ENCODE peak calls at places on chromosomes 2 and 18, in four cellular contexts. One of them, this sample, is unnamed.

GRCh38 chr2:178345951-178346350 is 105.0 kb downstream of the PRKRA start:
- DNase-seq in H1: no peak
- DNase-seq in IMR-90: peak
- DNase-seq in H9: no peak
- DNase-seq in this sample: no peak

GRCh38 chr2:178008636-178009289 is 63.8 kb downstream of the PDE11A start:
- DNase-seq in H1: no peak
- DNase-seq in IMR-90: peak
- DNase-seq in H9: no peak
- DNase-seq in this sample: no peak

GRCh38 chr2:30404354-30405265 is 42.4 kb upstream of the LCLAT1 start:
- DNase-seq in H1: peak
- DNase-seq in IMR-90: peak
- DNase-seq in H9: peak
- DNase-seq in this sample: peak

GRCh38 chr2:33291278-33292013 is 185.0 kb upstream of the RASGRP3 start:
- DNase-seq in H1: no peak
- DNase-seq in IMR-90: peak
- DNase-seq in H9: no peak
- DNase-seq in this sample: no peak

GRCh38 chr18:39724652-39725051 is 2159.1 kb upstream of the CELF4 start:
- DNase-seq in H1: no peak
- DNase-seq in IMR-90: peak
- DNase-seq in H9: no peak
- DNase-seq in this sample: no peak

GRCh38 chr2:75609334-75609689 is 37.3 kb upstream of the MRPL19 start:
- DNase-seq in H1: no peak
- DNase-seq in IMR-90: no peak
- DNase-seq in H9: no peak
- DNase-seq in this sample: no peak

GRCh38 chr2:134218928-134219707 is 34.8 kb upstream of the MGAT5 start:
- DNase-seq in H1: no peak
- DNase-seq in IMR-90: no peak
- DNase-seq in H9: no peak
- DNase-seq in this sample: no peak

GRCh38 chr2:216665240-216665639 is 30.1 kb downstream of the IGFBP5 start:
- DNase-seq in H1: no peak
- DNase-seq in IMR-90: no peak
- DNase-seq in H9: peak
- DNase-seq in this sample: peak

GRCh38 chr2:207357216-207357615 is 172.5 kb upstream of the CREB1 start:
- DNase-seq in H1: no peak
- DNase-seq in IMR-90: no peak
- DNase-seq in H9: no peak
- DNase-seq in this sample: no peak

GRCh38 chr18:40875101-40875500 is 1079.9 kb upstream of the PIK3C3 start:
- DNase-seq in H1: no peak
- DNase-seq in IMR-90: no peak
- DNase-seq in H9: no peak
- DNase-seq in this sample: no peak

GRCh38 chr18:13483316-13484270 is 242.8 kb downstream of the FAM210A start:
- DNase-seq in H1: no peak
- DNase-seq in IMR-90: no peak
- DNase-seq in H9: no peak
- DNase-seq in this sample: no peak

GRCh38 chr2:181025004-181025403 is 44.6 kb downstream of the UBE2E3 start:
- DNase-seq in H1: no peak
- DNase-seq in IMR-90: peak
- DNase-seq in H9: no peak
- DNase-seq in this sample: no peak

GRCh38 chr2:182240862-182241371 is 185.9 kb downstream of the PDE1A start:
- DNase-seq in H1: no peak
- DNase-seq in IMR-90: peak
- DNase-seq in H9: peak
- DNase-seq in this sample: peak

DNA sequence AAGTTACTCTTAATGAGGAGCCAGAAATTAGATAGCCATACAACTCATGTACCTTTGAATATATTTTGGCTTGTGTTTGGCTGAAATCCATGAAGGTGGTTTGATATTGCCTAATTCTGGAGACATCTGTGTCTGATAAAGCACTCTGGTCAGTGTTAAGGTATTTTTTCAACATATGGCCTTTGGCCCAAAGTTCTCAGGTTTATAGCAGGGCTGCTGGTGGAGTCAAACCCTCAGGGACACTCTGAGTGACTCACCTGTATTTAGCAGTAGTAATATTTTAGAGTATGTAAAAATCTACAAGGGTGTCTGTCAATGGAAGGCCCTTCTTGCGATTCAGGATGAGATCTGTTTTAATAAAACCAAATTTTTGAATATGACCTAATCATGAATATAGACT is 666.5 kb downstream of the SLC4A3 start:
- DNase-seq in H1: no peak
- DNase-seq in IMR-90: no peak
- DNase-seq in H9: no peak
- DNase-seq in this sample: no peak
- H4K5ac ChIP-seq in H1: no peak
- H4K5ac ChIP-seq in IMR-90: no peak
- H4K5ac ChIP-seq in H9: no peak
- H4K5ac ChIP-seq in this sample: no peak

GRCh38 chr2:236402016-236402784 is 138.0 kb upstream of the ASB18 start:
- DNase-seq in H1: no peak
- DNase-seq in IMR-90: no peak
- DNase-seq in H9: no peak
- DNase-seq in this sample: no peak

GRCh38 chr2:236405357-236405756 is 141.2 kb upstream of the ASB18 start:
- DNase-seq in H1: no peak
- DNase-seq in IMR-90: no peak
- DNase-seq in H9: no peak
- DNase-seq in this sample: no peak

GRCh38 chr2:236403811-236404210 is 139.6 kb upstream of the ASB18 start:
- DNase-seq in H1: no peak
- DNase-seq in IMR-90: no peak
- DNase-seq in H9: no peak
- DNase-seq in this sample: no peak

GRCh38 chr2:236404346-236404745 is 140.1 kb upstream of the ASB18 start:
- DNase-seq in H1: no peak
- DNase-seq in IMR-90: no peak
- DNase-seq in H9: no peak
- DNase-seq in this sample: no peak

GRCh38 chr2:236403125-236403524 is 138.9 kb upstream of the ASB18 start:
- DNase-seq in H1: no peak
- DNase-seq in IMR-90: no peak
- DNase-seq in H9: no peak
- DNase-seq in this sample: no peak
- H4K5ac ChIP-seq in H1: no peak
- H4K5ac ChIP-seq in IMR-90: no peak
- H4K5ac ChIP-seq in H9: no peak
- H4K5ac ChIP-seq in this sample: no peak

DNA sequence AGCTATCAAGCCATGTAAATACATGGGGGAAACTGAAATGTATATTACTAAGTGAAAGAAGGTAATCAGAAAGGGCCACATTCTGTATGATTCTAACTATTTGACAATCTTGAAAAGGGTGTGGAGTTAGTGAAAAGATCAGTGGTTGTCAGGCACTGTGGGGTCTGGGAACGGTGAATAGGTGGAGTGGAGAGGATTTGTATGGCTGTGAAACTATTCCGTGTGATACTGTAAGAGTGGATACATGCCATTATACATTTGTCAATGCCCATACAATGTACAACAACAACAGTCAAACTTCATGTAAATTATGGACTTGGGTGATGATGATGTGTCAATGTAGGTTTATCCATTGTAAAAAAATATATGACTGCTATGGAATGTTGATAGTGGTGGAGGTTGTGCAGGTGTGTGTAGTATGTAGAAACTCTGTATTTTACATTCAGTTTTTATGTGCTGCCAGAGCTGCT is 1116.2 kb downstream of the SUCLG1 start:
- DNase-seq in H1: no peak
- DNase-seq in IMR-90: no peak
- DNase-seq in H9: no peak
- DNase-seq in this sample: peak
- H4K5ac ChIP-seq in H1: no peak
- H4K5ac ChIP-seq in IMR-90: no peak
- H4K5ac ChIP-seq in H9: no peak
- H4K5ac ChIP-seq in this sample: no peak

GRCh38 chr18:34709631-34710429 is at the start of gene DTNA:
- DNase-seq in H1: no peak
- DNase-seq in IMR-90: peak
- DNase-seq in H9: no peak
- DNase-seq in this sample: peak
- H4K5ac ChIP-seq in H1: no peak
- H4K5ac ChIP-seq in IMR-90: peak
- H4K5ac ChIP-seq in H9: no peak
- H4K5ac ChIP-seq in this sample: no peak

DNA sequence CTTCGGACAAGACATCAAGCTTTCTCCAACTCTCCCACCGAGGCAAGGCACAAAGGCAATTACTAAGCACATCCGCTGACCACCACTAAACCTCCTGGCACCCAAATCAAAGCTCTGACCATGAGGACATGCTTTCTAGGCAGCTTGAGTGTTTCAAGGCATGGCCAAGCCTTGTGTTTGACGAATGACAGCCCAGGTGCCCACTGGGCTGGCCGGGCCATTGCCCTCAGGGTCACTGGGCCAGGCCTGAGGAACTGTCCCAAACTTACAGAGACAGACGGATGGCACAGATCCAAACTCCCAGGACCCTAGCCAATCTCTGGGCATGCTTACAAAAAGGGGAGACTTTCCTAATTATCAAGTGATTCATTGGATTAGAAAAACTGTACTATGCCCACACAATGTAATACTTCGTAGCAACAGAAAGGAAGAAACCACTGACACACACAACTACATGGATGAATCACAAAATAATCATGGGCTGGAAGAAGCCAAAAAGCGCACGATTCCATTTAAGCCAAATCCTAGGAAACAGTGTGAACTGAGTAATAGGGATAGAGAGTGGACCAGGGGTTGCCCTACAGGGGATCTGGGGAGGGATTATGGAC is 20.2 kb downstream of the CRACDL start:
- DNase-seq in H1: no peak
- DNase-seq in IMR-90: peak
- DNase-seq in H9: no peak
- DNase-seq in this sample: no peak
- H4K5ac ChIP-seq in H1: no peak
- H4K5ac ChIP-seq in IMR-90: no peak
- H4K5ac ChIP-seq in H9: no peak
- H4K5ac ChIP-seq in this sample: no peak

DNA sequence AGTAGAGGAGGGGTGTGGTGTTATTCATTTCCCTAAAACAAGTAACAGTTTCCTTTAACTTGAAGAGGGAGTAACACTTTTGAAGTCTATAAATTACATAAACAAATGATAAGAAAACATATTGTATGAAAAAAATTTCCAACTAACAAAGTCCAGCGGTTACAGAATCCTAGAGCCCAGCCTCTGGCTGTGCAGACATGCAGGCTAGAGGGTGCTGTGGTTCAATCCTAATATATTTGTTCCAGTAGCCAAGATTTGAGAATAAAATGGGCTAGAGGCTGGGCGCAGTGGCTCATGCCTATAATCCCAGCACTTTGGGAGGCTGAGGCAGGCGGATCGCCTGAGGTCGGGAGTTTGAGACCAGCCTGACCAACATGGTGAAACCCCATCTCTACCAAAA is 56.9 kb downstream of the WDR75 start:
- DNase-seq in H1: no peak
- DNase-seq in IMR-90: peak
- DNase-seq in H9: no peak
- DNase-seq in this sample: no peak
- H4K5ac ChIP-seq in H1: no peak
- H4K5ac ChIP-seq in IMR-90: no peak
- H4K5ac ChIP-seq in H9: no peak
- H4K5ac ChIP-seq in this sample: no peak

This sample was measured in mesendoderm.